ENCODE peak calls at places on chromosomes 3 and 15, in five cellular contexts. K, J, N, P and H are unnamed samples.

GRCh38 chr3:32420138-32420981 is 28.7 kb downstream of the CMTM7 start:
- DNase-seq in K (no peak), J (peak), N (no peak), P (peak), H (no peak)

GRCh38 chr15:43769584-43770228 is 7.1 kb downstream of the ELL3 start:
- DNase-seq in K (no peak), J (peak), N (peak), P (peak), H (no peak)

GRCh38 chr3:133014325-133014724 is 23.9 kb upstream of the TMEM108 start:
- DNase-seq in K (no peak), J (no peak), N (no peak), P (no peak), H (no peak)

GRCh38 chr3:55750525-55750924 is 263.4 kb upstream of the WNT5A start:
- DNase-seq in K (no peak), J (peak), N (no peak), P (peak), H (no peak)

GRCh38 chr3:168964736-168965135 is 698.8 kb downstream of the MECOM start:
- DNase-seq in K (no peak), J (no peak), N (no peak), P (no peak), H (no peak)

GRCh38 chr15:85625856-85626255 is 168.9 kb downstream of the KLHL25 start:
- DNase-seq in K (no peak), J (peak), N (no peak), P (no peak), H (no peak)

GRCh38 chr3:186115229-186115996 is 6.5 kb upstream of the ETV5 start:
- DNase-seq in K (no peak), J (no peak), N (no peak), P (no peak), H (no peak)

GRCh38 chr3:104903064-104903463 is 463.6 kb upstream of the ALCAM start:
- DNase-seq in K (no peak), J (no peak), N (no peak), P (no peak), H (no peak)

GRCh38 chr15:60004019-60004845 is at the start of gene FOXB1:
- DNase-seq in K (no peak), J (no peak), N (no peak), P (no peak), H (no peak)

GRCh38 chr15:85615930-85616329 is 178.8 kb downstream of the KLHL25 start:
- DNase-seq in K (no peak), J (peak), N (peak), P (no peak), H (peak)

GRCh38 chr15:45868109-45868691 is 233.4 kb downstream of the SQOR start:
- DNase-seq in K (no peak), J (no peak), N (no peak), P (no peak), H (no peak)

GRCh38 chr3:133230191-133230590 is 169.7 kb upstream of the BFSP2 start:
- DNase-seq in K (no peak), J (peak), N (peak), P (no peak), H (no peak)

GRCh38 chr3:77319711-77320110 is 279.8 kb downstream of the ROBO2 start:
- DNase-seq in K (no peak), J (peak), N (no peak), P (peak), H (no peak)

GRCh38 chr15:82129769-82130168 is 84.0 kb upstream of the MEX3B start:
- DNase-seq in K (no peak), J (peak), N (no peak), P (peak), H (no peak)

GRCh38 chr3:184562146-184562861 is 719 bp downstream of the EPHB3 start:
- DNase-seq in K (no peak), J (no peak), N (no peak), P (no peak), H (no peak)

GRCh38 chr15:33720952-33721351 is 247.3 kb upstream of the CHRM5 start:
- DNase-seq in K (no peak), J (peak), N (no peak), P (peak), H (no peak)

GRCh38 chr15:63600646-63601025 is 3.4 kb downstream of the FBXL22 start:
- DNase-seq in K (peak), J (peak), N (peak), P (peak), H (no peak)

GRCh38 chr3:118991775-118992174 is 42.9 kb downstream of the IGSF11 start:
- DNase-seq in K (no peak), J (no peak), N (peak), P (no peak), H (no peak)

GRCh38 chr3:184576457-184577240 is 15.1 kb downstream of the EPHB3 start:
- DNase-seq in K (no peak), J (no peak), N (no peak), P (no peak), H (no peak)

GRCh38 chr15:48675436-48675835 is 29.9 kb upstream of the FBN1 start:
- DNase-seq in K (no peak), J (no peak), N (no peak), P (no peak), H (no peak)

GRCh38 chr3:86814918-86815655 is 175.9 kb downstream of the VGLL3 start:
- DNase-seq in K (no peak), J (peak), N (no peak), P (peak), H (no peak)

GRCh38 chr15:40958146-40958545 is 4.9 kb downstream of the CHAC1 start:
- DNase-seq in K (no peak), J (no peak), N (no peak), P (no peak), H (no peak)

GRCh38 chr3:15148614-15149013 is 49.7 kb upstream of the RBSN start:
- DNase-seq in K (peak), J (peak), N (no peak), P (peak), H (peak)

GRCh38 chr3:15153103-15153502 is 52.9 kb upstream of the CAPN7 start:
- DNase-seq in K (no peak), J (no peak), N (no peak), P (no peak), H (no peak)

GRCh38 chr3:15151166-15151565 is 52.2 kb upstream of the RBSN start:
- DNase-seq in K (no peak), J (peak), N (no peak), P (peak), H (no peak)

GRCh38 chr3:15154326-15154725 is 51.7 kb upstream of the CAPN7 start:
- DNase-seq in K (no peak), J (no peak), N (no peak), P (no peak), H (no peak)

DNA sequence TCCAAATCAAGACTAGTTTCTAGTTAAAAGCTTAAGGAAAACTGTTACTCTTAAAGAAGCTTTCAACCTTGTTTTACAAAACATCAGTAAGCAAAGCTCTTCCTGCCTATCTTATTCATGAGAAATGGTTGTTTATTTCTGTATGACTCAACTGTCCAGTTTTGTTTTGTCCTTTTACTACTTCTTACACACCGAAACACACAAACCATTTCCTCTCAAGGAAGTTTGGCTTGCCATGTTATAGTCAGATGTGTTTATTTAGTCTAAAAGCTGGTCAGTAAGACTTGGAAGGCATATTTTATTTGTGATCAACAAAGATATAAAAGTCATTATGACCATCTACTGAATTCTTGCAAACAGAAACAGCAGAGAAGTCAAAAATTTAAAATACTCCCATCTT is 53.2 kb upstream of the RBSN start:
- DNase-seq in K (no peak), J (no peak), N (no peak), P (no peak), H (no peak)
- H3K4me3 ChIP-seq in K (no peak), J (no peak), N (no peak), P (no peak), H (no peak)

GRCh38 chr15:58064119-58065010 is 1.1 kb downstream of the ALDH1A2 start:
- DNase-seq in K (no peak), J (no peak), N (no peak), P (no peak), H (no peak)
- H3K27ac ChIP-seq in K (peak), J (no peak), N (peak), P (no peak), H (no peak)

DNA sequence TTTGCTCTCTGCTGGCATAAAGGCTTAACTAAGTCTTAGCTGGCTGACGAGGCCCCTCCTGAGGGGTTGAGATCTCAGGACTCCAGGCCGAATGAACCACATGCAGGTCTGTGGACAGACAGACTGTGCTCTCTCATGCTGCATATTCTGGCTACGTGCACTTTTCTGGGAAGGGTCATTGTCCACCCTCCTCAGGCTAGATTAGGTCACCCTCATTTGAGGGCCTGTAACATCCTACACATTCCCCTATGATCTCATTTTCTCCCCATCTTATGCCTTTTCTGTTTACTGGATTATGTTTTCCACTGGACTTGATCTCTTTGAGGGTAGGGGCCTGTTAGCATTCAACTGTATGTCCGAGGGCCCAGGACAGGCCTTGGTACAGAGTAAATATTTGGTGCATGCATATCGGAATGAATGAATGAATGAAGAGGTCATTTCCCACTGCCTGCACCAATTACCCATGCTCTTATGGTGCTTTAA is 13.7 kb downstream of the EEFSEC start:
- DNase-seq in K (no peak), J (no peak), N (no peak), P (no peak), H (no peak)
- H3K4me3 ChIP-seq in K (no peak), J (no peak), N (no peak), P (no peak), H (no peak)

GRCh38 chr3:127679534-127680145 is 6.9 kb downstream of the ABTB1 start:
- DNase-seq in K (peak), J (no peak), N (no peak), P (no peak), H (no peak)

GRCh38 chr3:127677541-127678314 is 5.0 kb downstream of the ABTB1 start:
- DNase-seq in K (peak), J (no peak), N (no peak), P (no peak), H (no peak)

GRCh38 chr3:127680146-127680661 is 7.5 kb downstream of the ABTB1 start:
- DNase-seq in K (peak), J (no peak), N (no peak), P (no peak), H (no peak)

GRCh38 chr3:127678315-127678599 is 5.5 kb downstream of the ABTB1 start:
- DNase-seq in K (no peak), J (no peak), N (no peak), P (no peak), H (no peak)

DNA sequence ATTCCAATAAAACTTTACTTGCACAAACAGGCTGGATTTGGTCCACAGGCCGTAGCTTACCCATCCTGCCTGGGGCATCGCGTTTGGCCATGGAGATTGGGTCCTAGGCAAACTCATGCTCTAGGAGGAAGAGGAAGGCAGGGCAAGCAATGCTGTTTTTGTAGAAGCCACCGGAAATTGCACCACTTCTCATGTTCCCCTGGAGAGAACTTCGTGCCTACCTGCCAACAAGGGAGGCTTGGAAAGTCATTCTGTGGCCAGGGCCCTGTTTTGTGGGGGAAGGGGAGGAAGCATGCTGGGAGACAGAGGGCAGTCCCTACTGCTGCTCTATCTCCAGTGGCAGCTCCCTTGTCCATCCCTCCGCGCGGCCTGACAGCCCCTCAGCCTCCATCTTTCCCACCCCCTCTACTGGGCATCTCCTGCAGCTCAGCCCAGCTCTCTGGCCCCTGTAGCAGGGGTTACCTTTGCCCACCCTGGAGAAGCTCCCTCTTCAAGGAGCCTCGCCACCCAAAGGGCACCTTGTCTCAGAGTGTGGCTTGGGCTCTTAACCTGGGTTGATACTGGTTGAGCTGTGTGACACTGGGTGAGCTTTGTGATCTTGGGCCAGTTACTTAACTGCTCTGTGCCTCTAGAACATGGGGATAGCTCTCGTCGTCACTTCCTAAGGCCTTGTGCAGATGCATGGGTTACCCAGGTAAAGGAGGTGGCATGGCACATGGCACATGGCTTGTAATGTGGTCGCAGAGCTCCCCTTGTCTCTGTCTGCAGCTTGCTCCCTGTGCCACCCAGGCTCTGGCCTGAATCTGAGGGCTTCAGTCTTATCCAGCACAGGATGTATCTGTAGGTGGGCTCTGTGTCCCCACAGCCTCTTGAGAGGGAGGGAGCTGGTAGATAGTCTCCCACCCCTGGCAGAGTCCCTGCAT is 6.1 kb downstream of the ABTB1 start:
- DNase-seq in K (peak), J (no peak), N (no peak), P (no peak), H (no peak)
- H3K27ac ChIP-seq in K (no peak), J (no peak), N (no peak), P (no peak), H (no peak)

GRCh38 chr15:74870496-74871213 is 2.5 kb downstream of the SCAMP2 start:
- DNase-seq in K (no peak), J (no peak), N (no peak), P (no peak), H (no peak)
- H3K4me3 ChIP-seq in K (no peak), J (peak), N (peak), P (no peak), H (no peak)